ENCODE peak calls at places on chromosomes 13 and 19, in ten cellular contexts. U, C, S, M, X, O, G, D, A and I are unnamed samples.

GRCh38 chr19:6800991-6801396 is 28.5 kb downstream of the VAV1 start:
- DNase-seq in X (peak; percentile 96), O (no peak), U (no peak), S (no peak), D (no peak), G (no peak), C (no peak), A (no peak), M (no peak), I (no peak)

GRCh38 chr13:21934309-21934708 is 263.4 kb downstream of the FGF9 start:
- DNase-seq in D (no peak), X (no peak), C (no peak), M (no peak), G (no peak), O (no peak), A (no peak), U (no peak), S (no peak), I (no peak)

GRCh38 chr19:28242317-28242927 is 970.5 kb downstream of the UQCRFS1 start:
- DNase-seq in D (peak; percentile 58), M (no peak), X (peak; percentile 45), O (peak; percentile 46), C (peak; percentile 8), S (peak; percentile 18), G (peak; percentile 49), U (peak; percentile 22), A (no peak), I (peak; percentile 63)

GRCh38 chr13:73513751-73514150 is 454.9 kb downstream of the KLF5 start:
- DNase-seq in M (no peak), C (no peak), A (no peak), S (no peak), U (no peak), G (no peak), O (no peak), X (no peak), D (no peak), I (no peak)

GRCh38 chr13:40490086-40490723 is 176.2 kb downstream of the FOXO1 start:
- DNase-seq in X (peak; percentile 35), U (no peak), S (peak; percentile 47), M (no peak), A (no peak), D (no peak), C (peak; percentile 41), O (no peak), G (no peak), I (no peak)

GRCh38 chr19:29290853-29291252 is 77.9 kb upstream of the UQCRFS1 start:
- DNase-seq in S (no peak), U (no peak), O (no peak), M (no peak), C (no peak), X (no peak), D (no peak), A (no peak), G (no peak), I (peak; percentile 4)

GRCh38 chr13:99687728-99688397 is 186.6 kb downstream of the TM9SF2 start:
- DNase-seq in C (no peak), D (no peak), U (no peak), G (no peak), O (no peak), S (no peak), X (peak; percentile 58), M (no peak), A (no peak), I (no peak)

GRCh38 chr19:10554760-10555612 is 10.8 kb downstream of the KRI1 start:
- DNase-seq in D (no peak), O (no peak), G (no peak), C (no peak), S (peak; percentile 36), X (no peak), A (no peak), U (no peak), M (no peak), I (no peak)

GRCh38 chr19:57888494-57889231 is at the start of gene ZNF814:
- DNase-seq in G (peak; percentile 88), O (peak; percentile 86), A (peak; percentile 91), D (peak; percentile 84), S (peak; percentile 83), C (peak; percentile 86), M (peak; percentile 81), U (peak; percentile 83), X (peak; percentile 88), I (no peak)

GRCh38 chr13:114067886-114068722 is 64.3 kb downstream of the RASA3 start:
- DNase-seq in U (no peak), O (no peak), M (peak; percentile 82), A (no peak), G (peak; percentile 58), S (peak; percentile 60), C (peak; percentile 72), D (no peak), X (no peak), I (no peak)

GRCh38 chr13:84802073-84802472 is 919.8 kb upstream of the SLITRK1 start:
- DNase-seq in U (no peak), D (no peak), O (no peak), X (no peak), C (no peak), A (no peak), M (no peak), G (no peak), S (no peak), I (no peak)

GRCh38 chr13:75938811-75939525 is 302.8 kb downstream of the LMO7 start:
- DNase-seq in D (no peak), X (peak; percentile 4), O (no peak), U (no peak), M (no peak), S (no peak), C (no peak), G (no peak), A (no peak), I (no peak)

GRCh38 chr13:97267418-97268059 is 45.4 kb downstream of the MBNL2 start:
- DNase-seq in X (no peak), M (no peak), D (no peak), G (no peak), O (no peak), S (no peak), U (no peak), A (no peak), C (no peak), I (no peak)

GRCh38 chr13:23558675-23559536 is 11.3 kb upstream of the TNFRSF19 start:
- DNase-seq in O (peak; percentile 25), D (no peak), G (no peak), A (no peak), C (no peak), S (peak; percentile 10), U (peak; percentile 100), M (no peak), X (peak; percentile 48), I (peak; percentile 100)

GRCh38 chr19:42626181-42626580 is 31.5 kb upstream of the CEACAM8 start:
- DNase-seq in S (no peak), M (no peak), G (no peak), O (no peak), C (no peak), D (no peak), X (no peak), U (no peak), A (no peak), I (no peak)

GRCh38 chr19:46984077-46985010 is 35.3 kb upstream of the NPAS1 start:
- DNase-seq in S (no peak), U (no peak), G (no peak), X (peak; percentile 77), O (no peak), D (no peak), A (peak; percentile 47), M (no peak), C (no peak), I (no peak)